ENCODE peak calls at places on chromosomes 1 and 21, in nine cellular contexts. C, I, T, Y, X, P, S, Q and R are unnamed samples.

GRCh38 chr1:206430031-206430983 is 40.0 kb upstream of the IKBKE start:
- DNase-seq in C (no peak), I (peak), T (peak), Y (peak), X (no peak), P (peak), S (no peak), Q (no peak), R (peak)

GRCh38 chr1:182599339-182599738 is 4.8 kb downstream of the RGS16 start:
- DNase-seq in C (no peak), I (no peak), T (no peak), Y (no peak), X (no peak), P (no peak), S (no peak), Q (no peak), R (no peak)

GRCh38 chr1:112457965-112458364 is 50.8 kb upstream of the WNT2B start:
- DNase-seq in C (no peak), I (no peak), T (no peak), Y (no peak), X (no peak), P (no peak), S (no peak), Q (no peak), R (no peak)

GRCh38 chr1:93805027-93805426 is 74.0 kb downstream of the DNTTIP2 start:
- DNase-seq in C (no peak), I (no peak), T (no peak), Y (no peak), X (no peak), P (no peak), S (no peak), Q (no peak), R (no peak)

GRCh38 chr1:179164494-179164893 is 65.0 kb downstream of the ABL2 start:
- DNase-seq in C (no peak), I (peak), T (peak), Y (no peak), X (no peak), P (peak), S (no peak), Q (no peak), R (peak)

GRCh38 chr1:78370356-78370755 is 120.4 kb upstream of the PTGFR start:
- DNase-seq in C (no peak), I (peak), T (peak), Y (no peak), X (no peak), P (peak), S (no peak), Q (no peak), R (no peak)

GRCh38 chr1:18109756-18110597 is 2.4 kb downstream of the IGSF21 start:
- DNase-seq in C (no peak), I (peak), T (no peak), Y (peak), X (peak), P (no peak), S (no peak), Q (peak), R (no peak)

GRCh38 chr21:36508948-36509347 is 29.0 kb upstream of the CLDN14 start:
- DNase-seq in C (no peak), I (no peak), T (no peak), Y (no peak), X (no peak), P (no peak), S (no peak), Q (no peak), R (no peak)

GRCh38 chr1:246860401-246860800 is 71.3 kb downstream of the AHCTF1 start:
- DNase-seq in C (no peak), I (no peak), T (no peak), Y (no peak), X (no peak), P (no peak), S (no peak), Q (no peak), R (no peak)

GRCh38 chr21:29496337-29496736 is 197.6 kb downstream of the BACH1 start:
- DNase-seq in C (no peak), I (no peak), T (no peak), Y (no peak), X (no peak), P (no peak), S (no peak), Q (no peak), R (no peak)

GRCh38 chr21:26842976-26843911 is 2.0 kb downstream of the ADAMTS1 start:
- DNase-seq in C (no peak), I (peak), T (peak), Y (no peak), X (peak), P (peak), S (no peak), Q (peak), R (peak)

GRCh38 chr1:61591316-61591715 is 133.6 kb downstream of the TM2D1 start:
- DNase-seq in C (no peak), I (no peak), T (no peak), Y (no peak), X (peak), P (no peak), S (no peak), Q (no peak), R (no peak)

GRCh38 chr1:28078680-28079626 is 9.5 kb downstream of the EYA3 start:
- DNase-seq in C (no peak), I (peak), T (no peak), Y (no peak), X (peak), P (peak), S (no peak), Q (no peak), R (peak)

GRCh38 chr1:51961954-51962353 is 28.5 kb downstream of the RAB3B start:
- DNase-seq in C (no peak), I (no peak), T (no peak), Y (no peak), X (no peak), P (no peak), S (no peak), Q (no peak), R (no peak)

GRCh38 chr1:232278925-232279324 is 351.0 kb downstream of the SIPA1L2 start:
- DNase-seq in C (no peak), I (no peak), T (no peak), Y (no peak), X (no peak), P (no peak), S (no peak), Q (no peak), R (no peak)